ENCODE peak calls at places on chromosome 20, in seven cellular contexts. R is lung; Z is HCT116; F is activated CD8-positive, alpha-beta T cell treated with anti-CD3 and anti-CD28 coated beads, Interleukin-2, amount 10 ng/mL, durations not matched to agents 7 days and 5 days; J is naive thymus-derived CD8-positive, alpha-beta T cell; D is activated naive CD8-positive, alpha-beta T cell treated with anti-CD3 and anti-CD28 coated beads, Interleukin-2, amount 10 ng/mL, durations not matched to agents 7 days and 5 days; G is heart right ventricle. B is an unnamed sample.

GRCh38 chr20:39112196-39112743 is 150.1 kb downstream of the DHX35 start:
- ATAC-seq in J (no peak), F (no peak), G (peak; percentile 78), Z (peak; percentile 76), R (no peak), D (no peak), B (no peak)

GRCh38 chr20:59565768-59566461 is 38.4 kb upstream of the PHACTR3 start:
- ATAC-seq in Z (no peak), J (no peak), D (no peak), F (no peak), G (no peak), R (no peak), B (peak; percentile 62)

GRCh38 chr20:53609501-53610445 is 16.1 kb upstream of the ZNF217 start:
- ATAC-seq in G (no peak), D (peak; percentile 79), J (peak; percentile 83), F (peak; percentile 84), Z (peak; percentile 33), R (no peak), B (peak; percentile 85)

GRCh38 chr20:2658414-2659354 is 5.3 kb downstream of the IDH3B start:
- ATAC-seq in R (no peak), G (no peak), Z (peak; percentile 60), D (no peak), F (peak; percentile 8), J (peak; percentile 39), B (peak; percentile 38)

GRCh38 chr20:34604980-34605788 is 46.7 kb downstream of the MAP1LC3A start:
- ATAC-seq in Z (no peak), R (no peak), F (no peak), D (no peak), G (peak; percentile 15), J (no peak), B (no peak)

GRCh38 chr20:57449398-57450354 is 58.5 kb downstream of the RBM38 start:
- ATAC-seq in R (no peak), G (no peak), J (no peak), F (no peak), D (no peak), Z (peak; percentile 53), B (no peak)

GRCh38 chr20:13857304-13857703 is 72.5 kb downstream of the NDUFAF5 start:
- ATAC-seq in G (peak; percentile 84), J (no peak), D (no peak), F (no peak), Z (no peak), R (no peak), B (no peak)

GRCh38 chr20:8331740-8332412 is 199.8 kb downstream of the PLCB1 start:
- ATAC-seq in G (no peak), D (no peak), Z (no peak), R (peak; percentile 47), J (no peak), F (no peak), B (no peak)

GRCh38 chr20:2195614-2196013 is 94.0 kb downstream of the STK35 start:
- ATAC-seq in Z (peak; percentile 78), D (no peak), J (no peak), F (no peak), G (no peak), R (no peak), B (no peak)

GRCh38 chr20:5471368-5471767 is 154.6 kb upstream of the PROKR2 start:
- ATAC-seq in Z (no peak), R (no peak), J (no peak), F (no peak), D (no peak), G (no peak), B (no peak)

GRCh38 chr20:8523684-8524083 is 391.6 kb downstream of the PLCB1 start:
- ATAC-seq in Z (peak; percentile 42), D (no peak), G (no peak), J (no peak), F (no peak), R (no peak), B (no peak)

GRCh38 chr20:58981564-58982364 is 708 bp downstream of the NELFCD start:
- ATAC-seq in J (no peak), D (no peak), G (no peak), F (peak; percentile 8), Z (peak; percentile 20), R (no peak), B (peak; percentile 8)

GRCh38 chr20:4947817-4948559 is 53.3 kb downstream of the SLC23A2 start:
- ATAC-seq in Z (no peak), D (no peak), G (no peak), F (no peak), R (no peak), J (no peak), B (no peak)

B was measured in activated T-helper 17 cell treated with anti-CD3 and anti-CD28 coated beads, Interleukin-2, amount 50 U/mL, for 72 hours.